ENCODE peak calls at places on chromosome 17, in four cellular contexts. M is Right ventricle myocardium inferior; O is heart left ventricle; A is activated T-cell treated with anti-CD3 and anti-CD28 coated beads, Interleukin-2, amount 50 U/mL, for 4 hours. H is an unnamed sample.

GRCh38 chr17:48590603-48591161 is 641 bp upstream of the HOXB3 start:
- ATAC-seq in M (no peak), O (no peak), A (no peak), H (no peak)

GRCh38 chr17:48727415-48728175 is 955 bp downstream of the HOXB13 start:
- ATAC-seq in M (no peak), O (no peak), A (no peak), H (no peak)

GRCh38 chr17:62572488-62573469 is 54.7 kb upstream of the MRC2 start:
- ATAC-seq in M (no peak), O (peak; percentile 80), A (no peak), H (no peak)

GRCh38 chr17:15436399-15437369 is 30.7 kb downstream of the CDRT4 start:
- ATAC-seq in M (peak; percentile 66), O (peak; percentile 66), A (no peak), H (peak; percentile 58)

GRCh38 chr17:72353502-72353901 is 232.7 kb downstream of the SOX9 start:
- ATAC-seq in M (no peak), O (no peak), A (no peak), H (no peak)

GRCh38 chr17:39752241-39752831 is 14.6 kb downstream of the GRB7 start:
- ATAC-seq in M (no peak), O (no peak), A (no peak), H (no peak)

GRCh38 chr17:62119373-62119772 is 54.3 kb upstream of the MED13 start:
- ATAC-seq in M (no peak), O (no peak), A (peak; percentile 58), H (no peak)

GRCh38 chr17:13306310-13306962 is 288.6 kb upstream of the ELAC2 start:
- ATAC-seq in M (no peak), O (peak; percentile 49), A (no peak), H (peak; percentile 53)

GRCh38 chr17:2157081-2157480 is 102.2 kb downstream of the HIC1 start:
- ATAC-seq in M (peak; percentile 41), O (peak; percentile 37), A (no peak), H (peak; percentile 65)

GRCh38 chr17:16298140-16298662 is 55.1 kb downstream of the CENPV start:
- ATAC-seq in M (no peak), O (no peak), A (no peak), H (no peak)

GRCh38 chr17:77246110-77247047 is 105.6 kb downstream of the SEC14L1 start:
- ATAC-seq in M (peak; percentile 25), O (no peak), A (peak; percentile 8), H (no peak)

GRCh38 chr17:30372755-30373154 is 6.0 kb upstream of the CPD start:
- ATAC-seq in M (no peak), O (no peak), A (peak; percentile 95), H (no peak)

GRCh38 chr17:80921741-80922579 is 69.7 kb upstream of the CHMP6 start:
- ATAC-seq in M (no peak), O (no peak), A (no peak), H (no peak)

GRCh38 chr17:20896153-20896649 is 146.6 kb downstream of the USP22 start:
- ATAC-seq in M (peak; percentile 42), O (peak; percentile 32), A (peak; percentile 46), H (peak; percentile 25)

GRCh38 chr17:29394761-29395160 is 4.6 kb downstream of the TAOK1 start:
- ATAC-seq in M (no peak), O (no peak), A (no peak), H (no peak)

GRCh38 chr17:72976971-72977767 is 115.3 kb downstream of the SLC39A11 start:
- ATAC-seq in M (peak; percentile 85), O (peak; percentile 88), A (no peak), H (peak; percentile 78)

GRCh38 chr17:19719365-19720209 is 3.2 kb upstream of the SLC47A2 start:
- ATAC-seq in M (no peak), O (no peak), A (no peak), H (no peak)

GRCh38 chr17:34301986-34302385 is 16.4 kb downstream of the CCL11 start:
- ATAC-seq in M (no peak), O (no peak), A (no peak), H (no peak)

GRCh38 chr17:39671651-39672521 is 3.6 kb downstream of the PNMT start:
- ATAC-seq in M (peak; percentile 21), O (peak; percentile 39), A (no peak), H (no peak)

GRCh38 chr17:82400830-82401229 is 17.3 kb upstream of the HEXD start:
- ATAC-seq in M (no peak), O (peak; percentile 55), A (peak; percentile 89), H (no peak)

GRCh38 chr17:76932402-76933333 is 64.5 kb downstream of the MGAT5B start:
- ATAC-seq in M (no peak), O (no peak), A (no peak), H (no peak)

GRCh38 chr17:65567566-65567965 is 6.1 kb upstream of the AXIN2 start:
- ATAC-seq in M (no peak), O (no peak), A (no peak), H (no peak)

GRCh38 chr17:66562119-66562518 is 259.7 kb downstream of the PRKCA start:
- ATAC-seq in M (no peak), O (no peak), A (no peak), H (no peak)

GRCh38 chr17:50875074-50875473 is 8.9 kb upstream of the TOB1 start:
- ATAC-seq in M (no peak), O (no peak), A (no peak), H (no peak)

GRCh38 chr17:32654351-32654750 is 167.6 kb downstream of the CDK5R1 start:
- ATAC-seq in M (no peak), O (no peak), A (no peak), H (no peak)

GRCh38 chr17:79905832-79906231 is 66.6 kb upstream of the CBX4 start:
- ATAC-seq in M (no peak), O (no peak), A (peak; percentile 48), H (no peak)

GRCh38 chr17:70968302-70968701 is 799.0 kb downstream of the KCNJ2 start:
- ATAC-seq in M (no peak), O (no peak), A (no peak), H (no peak)

GRCh38 chr17:36128411-36128978 is 24.9 kb downstream of the CCL4 start:
- ATAC-seq in M (no peak), O (no peak), A (no peak), H (no peak)

GRCh38 chr17:74862108-74862901 is 2.6 kb upstream of the GRIN2C start:
- ATAC-seq in M (peak; percentile 71), O (no peak), A (peak; percentile 64), H (peak; percentile 52)

GRCh38 chr17:72338304-72338703 is 217.5 kb downstream of the SOX9 start:
- ATAC-seq in M (no peak), O (no peak), A (no peak), H (no peak)

GRCh38 chr17:37361543-37361942 is 14.2 kb upstream of the C17orf78 start:
- ATAC-seq in M (no peak), O (no peak), A (no peak), H (no peak)

GRCh38 chr17:31456814-31457213 is 65.3 kb downstream of the RAB11FIP4 start:
- ATAC-seq in M (no peak), O (no peak), A (no peak), H (no peak)

GRCh38 chr17:48907713-48908046 is 527 bp upstream of the UBE2Z start:
- ATAC-seq in M (no peak), O (no peak), A (no peak), H (no peak)

GRCh38 chr17:17062866-17063265 is 20.6 kb downstream of the MPRIP start:
- ATAC-seq in M (peak; percentile 35), O (no peak), A (no peak), H (no peak)

GRCh38 chr17:50280068-50280467 is 5.8 kb downstream of the TMEM92 start:
- ATAC-seq in M (no peak), O (no peak), A (no peak), H (no peak)

GRCh38 chr17:82705756-82706155 is 7.3 kb upstream of the RAB40B start:
- ATAC-seq in M (no peak), O (no peak), A (no peak), H (no peak)

GRCh38 chr17:14747576-14747940 is 446.7 kb downstream of the HS3ST3B1 start:
- ATAC-seq in M (no peak), O (no peak), A (no peak), H (no peak)